ENCODE peak calls at places on chromosomes 2 and 18, in four cellular contexts. V is activated CD8-positive, alpha-beta memory T cell treated with anti-CD3 and anti-CD28 coated beads for 1 hour; Q is psoas muscle; P is NCI-H1436. M is an unnamed sample.

GRCh38 chr2:95399061-95399460 is 3.4 kb upstream of the FAHD2A start:
- DNase-seq in V (no peak), Q (no peak), P (no peak), M (no peak)

GRCh38 chr2:176118606-176119370 is 2.2 kb downstream of the HOXD10 start:
- DNase-seq in V (no peak), Q (no peak), P (no peak), M (peak; percentile 90)

GRCh38 chr18:2857491-2858063 is 10.8 kb downstream of the EMILIN2 start:
- DNase-seq in V (no peak), Q (peak; percentile 90), P (no peak), M (peak; percentile 89)

GRCh38 chr2:197191177-197191947 is 119.2 kb downstream of the ANKRD44 start:
- DNase-seq in V (no peak), Q (no peak), P (peak; percentile 56), M (no peak)

GRCh38 chr2:129374452-129374851 is 605.0 kb upstream of the RAB6C start:
- DNase-seq in V (no peak), Q (no peak), P (no peak), M (no peak)

GRCh38 chr2:74507926-74508520 is 528 bp upstream of the PCGF1 start:
- DNase-seq in V (no peak), Q (no peak), P (peak; percentile 65), M (no peak)

GRCh38 chr2:205274801-205275200 is 407.5 kb upstream of the NRP2 start:
- DNase-seq in V (no peak), Q (no peak), P (no peak), M (no peak)

GRCh38 chr18:6509417-6510198 is 94.9 kb upstream of the L3MBTL4 start:
- DNase-seq in V (no peak), Q (no peak), P (no peak), M (no peak)

GRCh38 chr2:39938035-39938835 is 159.2 kb upstream of the THUMPD2 start:
- DNase-seq in V (no peak), Q (no peak), P (no peak), M (no peak)

M was measured in lower leg skin.